ENCODE peak calls at places on chromosomes 13 and 19, in five cellular contexts. H is head of caudate nucleus; R is T-cell; M is COR-L47; Q is stimulated activated CD8-positive, alpha-beta memory T cell treated with anti-CD3 and anti-CD28 coated beads, Interleukin-4, amount 100 ng/mL, for 24 hours. I is an unnamed sample.

GRCh38 chr13:100721885-100722512 is 47.4 kb upstream of the TMTC4 start:
- DNase-seq in H (peak; percentile 64), R (peak; percentile 30), M (peak; percentile 30), Q (peak; percentile 15), I (peak; percentile 64)

GRCh38 chr13:100513987-100514670 is 74.5 kb downstream of the GGACT start:
- DNase-seq in H (no peak), R (no peak), M (peak; percentile 69), Q (no peak), I (no peak)

GRCh38 chr13:97321616-97322321 is 99.6 kb downstream of the MBNL2 start:
- DNase-seq in H (peak; percentile 78), R (no peak), M (no peak), Q (no peak), I (no peak)

GRCh38 chr13:67554296-67554695 is 324.2 kb upstream of the PCDH9 start:
- DNase-seq in H (no peak), R (no peak), M (no peak), Q (no peak), I (no peak)

GRCh38 chr13:94776956-94777355 is 64.6 kb upstream of the SOX21 start:
- DNase-seq in H (no peak), R (no peak), M (no peak), Q (no peak), I (no peak)

GRCh38 chr13:37995052-37995451 is 125.5 kb upstream of the TRPC4 start:
- DNase-seq in H (peak; percentile 46), R (no peak), M (peak; percentile 92), Q (no peak), I (no peak)

GRCh38 chr19:30172643-30173242 is 199.4 kb upstream of the ZNF536 start:
- DNase-seq in H (no peak), R (no peak), M (no peak), Q (no peak), I (no peak)

GRCh38 chr13:36344886-36345437 is 1.2 kb downstream of the SPART start:
- DNase-seq in H (no peak), R (peak; percentile 9), M (no peak), Q (no peak), I (peak; percentile 62)

GRCh38 chr13:30744056-30744684 is 8.8 kb downstream of the ALOX5AP start:
- DNase-seq in H (no peak), R (peak; percentile 80), M (no peak), Q (peak; percentile 76), I (no peak)

GRCh38 chr19:14022469-14022868 is 5.5 kb upstream of the RLN3 start:
- DNase-seq in H (no peak), R (no peak), M (no peak), Q (no peak), I (no peak)

GRCh38 chr19:3151563-3152430 is 16.0 kb downstream of the GNA15 start:
- DNase-seq in H (no peak), R (no peak), M (no peak), Q (no peak), I (no peak)

I was measured in midbrain.